ENCODE peak calls at places on chromosomes 2 and 18, in nine cellular contexts. R, D, K, T, V, H, U, J and E are unnamed samples.

GRCh38 chr2:61949458-61950107 is 44.1 kb downstream of the COMMD1 start:
- DNase-seq in R (no peak), D (no peak), K (no peak), T (no peak), V (no peak), H (no peak), U (no peak), J (no peak), E (no peak)

GRCh38 chr2:160432633-160433032 is 61.0 kb downstream of the RBMS1 start:
- DNase-seq in R (peak; percentile 67), D (peak; percentile 25), K (no peak), T (no peak), V (no peak), H (no peak), U (no peak), J (no peak), E (no peak)

GRCh38 chr2:12291303-12291702 is 425.4 kb upstream of the TRIB2 start:
- DNase-seq in R (no peak), D (no peak), K (no peak), T (no peak), V (no peak), H (no peak), U (no peak), J (no peak), E (no peak)

GRCh38 chr2:99651930-99652670 is 162.3 kb upstream of the REV1 start:
- DNase-seq in R (no peak), D (no peak), K (no peak), T (no peak), V (no peak), H (no peak), U (no peak), J (no peak), E (no peak)

GRCh38 chr2:183079335-183079775 is 808 bp downstream of the DUSP19 start:
- DNase-seq in R (no peak), D (no peak), K (no peak), T (no peak), V (no peak), H (no peak), U (no peak), J (no peak), E (no peak)

GRCh38 chr2:126700073-126700581 is 44.2 kb downstream of the GYPC start:
- DNase-seq in R (no peak), D (no peak), K (no peak), T (peak; percentile 39), V (no peak), H (no peak), U (no peak), J (no peak), E (no peak)

GRCh38 chr2:60400462-60400861 is 153.0 kb downstream of the BCL11A start:
- DNase-seq in R (no peak), D (no peak), K (no peak), T (no peak), V (no peak), H (no peak), U (no peak), J (no peak), E (no peak)

GRCh38 chr2:217047209-217047998 is 187.5 kb upstream of the TNP1 start:
- DNase-seq in R (no peak), D (no peak), K (no peak), T (no peak), V (no peak), H (no peak), U (no peak), J (peak; percentile 80), E (no peak)

GRCh38 chr18:26477828-26478466 is 70.4 kb downstream of the KCTD1 start:
- DNase-seq in R (no peak), D (no peak), K (no peak), T (no peak), V (no peak), H (no peak), U (no peak), J (no peak), E (no peak)

GRCh38 chr18:13416848-13417247 is 198.3 kb downstream of the LDLRAD4 start:
- DNase-seq in R (no peak), D (no peak), K (no peak), T (no peak), V (no peak), H (no peak), U (no peak), J (no peak), E (no peak)

GRCh38 chr2:154762638-154763037 is 64.1 kb downstream of the KCNJ3 start:
- DNase-seq in R (no peak), D (no peak), K (no peak), T (no peak), V (no peak), H (no peak), U (no peak), J (no peak), E (no peak)

GRCh38 chr2:20622296-20622686 is 28.6 kb downstream of the HS1BP3 start:
- DNase-seq in R (no peak), D (no peak), K (peak; percentile 25), T (no peak), V (peak; percentile 16), H (no peak), U (peak; percentile 21), J (no peak), E (no peak)

GRCh38 chr18:14976736-14977430 is 228.9 kb downstream of the ANKRD30B start:
- DNase-seq in R (no peak), D (peak; percentile 45), K (no peak), T (no peak), V (no peak), H (no peak), U (no peak), J (peak; percentile 41), E (no peak)

GRCh38 chr18:79400591-79401381 is 5.1 kb downstream of the NFATC1 start:
- DNase-seq in R (no peak), D (no peak), K (peak; percentile 63), T (no peak), V (no peak), H (peak; percentile 72), U (peak; percentile 65), J (no peak), E (peak; percentile 56)

GRCh38 chr2:37782721-37783438 is 111.4 kb upstream of the CDC42EP3 start:
- DNase-seq in R (no peak), D (no peak), K (no peak), T (no peak), V (no peak), H (no peak), U (no peak), J (peak; percentile 78), E (no peak)

GRCh38 chr2:112486895-112487294 is 4.9 kb downstream of the TTL start:
- DNase-seq in R (no peak), D (no peak), K (no peak), T (no peak), V (no peak), H (no peak), U (no peak), J (no peak), E (no peak)

GRCh38 chr2:205880048-205880447 is 197.7 kb downstream of the NRP2 start:
- DNase-seq in R (no peak), D (no peak), K (no peak), T (no peak), V (no peak), H (no peak), U (no peak), J (no peak), E (no peak)

GRCh38 chr2:84495539-84496146 is 20.7 kb upstream of the DNAH6 start:
- DNase-seq in R (peak; percentile 70), D (no peak), K (no peak), T (no peak), V (peak; percentile 47), H (peak; percentile 72), U (no peak), J (peak; percentile 64), E (peak; percentile 9)

GRCh38 chr2:128208023-128208422 is 110.6 kb downstream of the HS6ST1 start:
- DNase-seq in R (no peak), D (no peak), K (no peak), T (no peak), V (no peak), H (no peak), U (no peak), J (no peak), E (no peak)
- H3K9me3 ChIP-seq in R (no peaks in the 10 kb centered on the region), D (peaks cover 7% of the 10 kb centered on the region), K (peaks cover 4% of the 10 kb centered on the region), T (no peaks in the 10 kb centered on the region), V (no peaks in the 10 kb centered on the region), H (no peaks in the 10 kb centered on the region), U (no peaks in the 10 kb centered on the region), J (peaks cover 12% of the 10 kb centered on the region), E (no peaks in the 10 kb centered on the region)

DNA sequence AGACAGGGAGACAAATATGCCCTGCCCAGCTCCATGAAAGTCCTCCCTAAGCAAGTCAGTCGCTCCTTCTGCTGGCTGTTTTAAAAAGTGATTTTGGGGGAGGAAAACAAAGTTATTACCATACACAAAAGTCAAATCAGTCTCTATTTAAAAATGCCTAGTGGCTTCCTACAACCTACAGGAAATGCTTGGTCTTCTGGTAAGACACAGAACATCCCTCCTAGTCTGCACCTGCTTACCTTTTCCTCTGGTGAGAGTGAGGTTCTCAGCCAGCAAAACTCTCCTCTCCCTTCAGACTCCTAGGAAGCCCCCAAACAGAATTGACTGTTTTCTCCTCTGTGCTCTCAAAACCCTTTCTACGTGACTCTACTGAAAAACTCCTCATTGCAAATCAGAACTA is 13.5 kb downstream of the CMPK2 start:
- DNase-seq in R (no peak), D (no peak), K (no peak), T (no peak), V (no peak), H (no peak), U (no peak), J (no peak), E (no peak)
- H3K9me3 ChIP-seq in R (no peaks in the 10 kb centered on the region), D (no peaks in the 10 kb centered on the region), K (peaks cover 20% of the 10 kb centered on the region), T (peaks cover 32% of the 10 kb centered on the region), V (no peaks in the 10 kb centered on the region), H (no peaks in the 10 kb centered on the region), U (peaks cover 2% of the 10 kb centered on the region), J (no peaks in the 10 kb centered on the region), E (no peaks in the 10 kb centered on the region)

GRCh38 chr2:144310889-144311608 is 208.9 kb downstream of the ZEB2 start:
- DNase-seq in R (no peak), D (no peak), K (no peak), T (no peak), V (no peak), H (no peak), U (no peak), J (no peak), E (no peak)
- H3K9me3 ChIP-seq in R (no peaks in the 10 kb centered on the region), D (no peaks in the 10 kb centered on the region), K (no peaks in the 10 kb centered on the region), T (no peaks in the 10 kb centered on the region), V (no peaks in the 10 kb centered on the region), H (no peaks in the 10 kb centered on the region), U (no peaks in the 10 kb centered on the region), J (peaks cover 3% of the 10 kb centered on the region), E (no peaks in the 10 kb centered on the region)

GRCh38 chr2:2754940-2755339 is 423.9 kb upstream of the MYT1L start:
- DNase-seq in R (no peak), D (no peak), K (no peak), T (no peak), V (no peak), H (no peak), U (no peak), J (no peak), E (no peak)

GRCh38 chr2:2757764-2758163 is 426.7 kb upstream of the MYT1L start:
- DNase-seq in R (no peak), D (no peak), K (no peak), T (no peak), V (no peak), H (no peak), U (no peak), J (no peak), E (no peak)

GRCh38 chr2:2756886-2757285 is 425.8 kb upstream of the MYT1L start:
- DNase-seq in R (no peak), D (no peak), K (no peak), T (no peak), V (no peak), H (no peak), U (no peak), J (no peak), E (no peak)

GRCh38 chr2:2758793-2759367 is 427.8 kb upstream of the MYT1L start:
- DNase-seq in R (no peak), D (no peak), K (no peak), T (no peak), V (no peak), H (no peak), U (no peak), J (no peak), E (no peak)

GRCh38 chr2:2755990-2756389 is 424.9 kb upstream of the MYT1L start:
- DNase-seq in R (no peak), D (no peak), K (no peak), T (no peak), V (no peak), H (no peak), U (no peak), J (no peak), E (no peak)
- H3K9me3 ChIP-seq in R (no peaks in the 10 kb centered on the region), D (no peaks in the 10 kb centered on the region), K (peaks cover 8% of the 10 kb centered on the region), T (no peaks in the 10 kb centered on the region), V (no peaks in the 10 kb centered on the region), H (no peaks in the 10 kb centered on the region), U (no peaks in the 10 kb centered on the region), J (peaks cover 15% of the 10 kb centered on the region), E (no peaks in the 10 kb centered on the region)